ENCODE peak calls at places on chromosome 15, in four cellular contexts. One of them, this sample, is unnamed.

GRCh38 chr15:70505411-70505919 is 257.9 kb downstream of the UACA start:
- DNase-seq in HepG2: peak
- DNase-seq in H1: no peak
- DNase-seq in K562: no peak
- DNase-seq in this sample: peak

GRCh38 chr15:48147358-48147757 is 26.6 kb downstream of the SLC24A5 start:
- DNase-seq in HepG2: no peak
- DNase-seq in H1: no peak
- DNase-seq in K562: no peak
- DNase-seq in this sample: no peak

GRCh38 chr15:49769225-49769624 is 148.4 kb downstream of the DTWD1 start:
- DNase-seq in HepG2: no peak
- DNase-seq in H1: no peak
- DNase-seq in K562: no peak
- DNase-seq in this sample: no peak

GRCh38 chr15:65857718-65858402 is 11.4 kb upstream of the RAB11A start:
- DNase-seq in HepG2: no peak
- DNase-seq in H1: no peak
- DNase-seq in K562: no peak
- DNase-seq in this sample: no peak

GRCh38 chr15:25504307-25504706 is 65.5 kb upstream of the UBE3A start:
- DNase-seq in HepG2: no peak
- DNase-seq in H1: no peak
- DNase-seq in K562: no peak
- DNase-seq in this sample: no peak

GRCh38 chr15:31296304-31297220 is 30.1 kb upstream of the KLF13 start:
- DNase-seq in HepG2: peak
- DNase-seq in H1: no peak
- DNase-seq in K562: no peak
- DNase-seq in this sample: peak

GRCh38 chr15:45457215-45457614 is 65.3 kb downstream of the SLC30A4 start:
- DNase-seq in HepG2: no peak
- DNase-seq in H1: no peak
- DNase-seq in K562: no peak
- DNase-seq in this sample: no peak

GRCh38 chr15:80804970-80805495 is 25.9 kb downstream of the CEMIP start:
- DNase-seq in HepG2: peak
- DNase-seq in H1: no peak
- DNase-seq in K562: no peak
- DNase-seq in this sample: peak

GRCh38 chr15:43376017-43376705 is 5.3 kb downstream of the TUBGCP4 start:
- DNase-seq in HepG2: peak
- DNase-seq in H1: no peak
- DNase-seq in K562: peak
- DNase-seq in this sample: peak

GRCh38 chr15:39974656-39975230 is 40.8 kb downstream of the EIF2AK4 start:
- DNase-seq in HepG2: no peak
- DNase-seq in H1: no peak
- DNase-seq in K562: no peak
- DNase-seq in this sample: no peak

GRCh38 chr15:45131510-45131909 is 1.7 kb downstream of the DUOX1 start:
- DNase-seq in HepG2: peak
- DNase-seq in H1: no peak
- DNase-seq in K562: no peak
- DNase-seq in this sample: no peak

GRCh38 chr15:66789029-66790025 is 87.3 kb downstream of the SMAD6 start:
- DNase-seq in HepG2: peak
- DNase-seq in H1: no peak
- DNase-seq in K562: peak
- DNase-seq in this sample: peak

GRCh38 chr15:36156855-36157521 is 422.4 kb upstream of the CDIN1 start:
- DNase-seq in HepG2: peak
- DNase-seq in H1: no peak
- DNase-seq in K562: no peak
- DNase-seq in this sample: no peak

GRCh38 chr15:70523634-70524033 is 239.7 kb downstream of the UACA start:
- DNase-seq in HepG2: no peak
- DNase-seq in H1: no peak
- DNase-seq in K562: no peak
- DNase-seq in this sample: no peak

GRCh38 chr15:91126080-91126479 is 26.0 kb downstream of the SV2B start:
- DNase-seq in HepG2: no peak
- DNase-seq in H1: no peak
- DNase-seq in K562: no peak
- DNase-seq in this sample: no peak

GRCh38 chr15:67072442-67072841 is 7.0 kb downstream of the SMAD3 start:
- DNase-seq in HepG2: no peak
- DNase-seq in H1: no peak
- DNase-seq in K562: no peak
- DNase-seq in this sample: no peak

GRCh38 chr15:29035571-29036285 is 150.0 kb downstream of the APBA2 start:
- DNase-seq in HepG2: no peak
- DNase-seq in H1: no peak
- DNase-seq in K562: no peak
- DNase-seq in this sample: no peak

GRCh38 chr15:101014276-101014675 is 95.1 kb downstream of the LRRK1 start:
- DNase-seq in HepG2: no peak
- DNase-seq in H1: no peak
- DNase-seq in K562: no peak
- DNase-seq in this sample: no peak
- TF ChIP-seq HDAC2 in HepG2: no peak
- TF ChIP-seq HDAC2 in H1: no peak
- TF ChIP-seq HDAC2 in K562: no peak
- TF ChIP-seq HDAC2 in this sample: no peak

DNA sequence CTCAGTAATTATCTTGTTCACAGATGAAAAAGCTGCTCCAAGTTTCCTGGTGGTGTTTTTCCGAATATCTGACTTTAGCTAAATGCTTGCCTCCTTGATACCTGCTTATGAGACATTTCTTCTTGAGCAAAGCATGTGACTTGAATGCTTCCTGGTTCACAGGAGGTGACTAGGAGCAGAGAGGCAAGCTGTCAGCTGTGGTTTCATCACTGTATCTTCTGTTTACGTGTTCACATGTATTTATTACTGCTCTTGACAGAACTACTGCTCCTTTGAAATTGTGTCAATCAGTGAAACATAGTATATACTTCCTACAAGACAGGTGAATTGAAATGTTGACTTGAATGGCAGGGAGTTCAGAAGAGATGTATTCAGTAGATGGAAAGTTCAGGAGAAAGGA is 8.9 kb upstream of the SPPL2A start:
- DNase-seq in HepG2: no peak
- DNase-seq in H1: no peak
- DNase-seq in K562: no peak
- DNase-seq in this sample: peak
- TF ChIP-seq EP300 in HepG2: no peak
- TF ChIP-seq EP300 in H1: no peak
- TF ChIP-seq EP300 in K562: no peak
- TF ChIP-seq EP300 in this sample: no peak

GRCh38 chr15:94080416-94080815 is 150.9 kb upstream of the MCTP2 start:
- DNase-seq in HepG2: no peak
- DNase-seq in H1: no peak
- DNase-seq in K562: no peak
- DNase-seq in this sample: no peak
- TF ChIP-seq MAFK in HepG2: no peak
- TF ChIP-seq MAFK in H1: no peak
- TF ChIP-seq MAFK in K562: no peak
- TF ChIP-seq MAFK in this sample: no peak

GRCh38 chr15:97177135-97177704 is 783.3 kb upstream of the ARRDC4 start:
- DNase-seq in HepG2: no peak
- DNase-seq in H1: no peak
- DNase-seq in K562: no peak
- DNase-seq in this sample: no peak
- TF ChIP-seq HDAC2 in HepG2: no peak
- TF ChIP-seq HDAC2 in H1: no peak
- TF ChIP-seq HDAC2 in K562: no peak
- TF ChIP-seq HDAC2 in this sample: no peak

DNA sequence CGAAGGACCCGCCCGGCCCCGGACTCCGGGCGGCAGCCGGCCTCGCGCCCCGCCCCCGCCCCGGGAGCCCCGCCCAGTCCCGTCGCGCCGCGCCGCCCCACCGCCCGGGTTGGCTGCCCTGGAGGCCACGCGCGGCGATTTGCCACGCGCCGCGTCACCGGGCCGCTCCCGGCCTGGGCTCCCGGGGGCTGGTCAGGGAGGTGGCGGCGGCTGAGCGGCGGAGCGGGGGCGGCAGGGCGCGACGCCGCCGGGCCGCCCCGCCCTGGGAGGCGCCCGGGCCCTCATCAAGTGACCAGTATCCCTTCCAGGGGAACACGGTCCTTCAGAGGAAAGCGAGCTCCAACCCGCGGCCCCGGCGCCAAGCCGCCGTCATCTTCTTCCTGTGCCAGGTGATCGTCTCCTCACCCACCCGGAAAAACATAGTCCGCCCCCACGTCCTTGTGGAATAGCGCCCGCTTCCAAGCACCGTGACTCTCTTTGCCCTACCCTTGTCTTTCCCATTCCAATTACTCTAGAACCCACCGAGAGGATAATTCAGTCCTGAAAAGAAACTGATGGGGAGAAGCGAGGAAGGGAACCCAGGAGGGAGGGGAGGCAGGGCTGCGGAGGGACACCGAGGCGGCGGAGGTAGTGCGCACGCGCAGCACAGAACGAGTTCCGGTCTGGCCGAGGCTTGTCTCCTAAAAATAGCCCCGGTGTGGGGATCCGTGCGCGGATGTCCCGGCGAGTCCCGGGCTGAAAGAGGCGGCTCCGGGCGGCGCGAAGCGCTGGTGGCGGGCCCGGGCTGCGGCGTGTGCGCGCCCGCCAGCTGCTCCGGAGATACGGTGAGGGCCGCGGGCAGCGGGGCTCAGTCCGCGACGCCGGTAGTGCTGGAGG is at the start of gene MEF2A:
- DNase-seq in HepG2: peak
- DNase-seq in H1: peak
- DNase-seq in K562: peak
- DNase-seq in this sample: peak
- TF ChIP-seq EP300 in HepG2: no peak
- TF ChIP-seq EP300 in H1: no peak
- TF ChIP-seq EP300 in K562: peak
- TF ChIP-seq EP300 in this sample: no peak

GRCh38 chr15:64665179-64665578 is 110.2 kb downstream of the RBPMS2 start:
- DNase-seq in HepG2: no peak
- DNase-seq in H1: no peak
- DNase-seq in K562: no peak
- DNase-seq in this sample: no peak

GRCh38 chr15:64667736-64668161 is 107.6 kb downstream of the RBPMS2 start:
- DNase-seq in HepG2: no peak
- DNase-seq in H1: no peak
- DNase-seq in K562: no peak
- DNase-seq in this sample: no peak
- TF ChIP-seq MAFK in HepG2: no peak
- TF ChIP-seq MAFK in H1: no peak
- TF ChIP-seq MAFK in K562: no peak
- TF ChIP-seq MAFK in this sample: no peak

GRCh38 chr15:85333132-85333831 is 47.1 kb upstream of the AKAP13 start:
- DNase-seq in HepG2: no peak
- DNase-seq in H1: no peak
- DNase-seq in K562: no peak
- DNase-seq in this sample: no peak

GRCh38 chr15:85334241-85334640 is 46.2 kb upstream of the AKAP13 start:
- DNase-seq in HepG2: no peak
- DNase-seq in H1: no peak
- DNase-seq in K562: no peak
- DNase-seq in this sample: no peak

GRCh38 chr15:85331666-85332261 is 48.6 kb upstream of the AKAP13 start:
- DNase-seq in HepG2: no peak
- DNase-seq in H1: no peak
- DNase-seq in K562: no peak
- DNase-seq in this sample: no peak

GRCh38 chr15:85329561-85330421 is 50.6 kb upstream of the AKAP13 start:
- DNase-seq in HepG2: no peak
- DNase-seq in H1: no peak
- DNase-seq in K562: no peak
- DNase-seq in this sample: peak

DNA sequence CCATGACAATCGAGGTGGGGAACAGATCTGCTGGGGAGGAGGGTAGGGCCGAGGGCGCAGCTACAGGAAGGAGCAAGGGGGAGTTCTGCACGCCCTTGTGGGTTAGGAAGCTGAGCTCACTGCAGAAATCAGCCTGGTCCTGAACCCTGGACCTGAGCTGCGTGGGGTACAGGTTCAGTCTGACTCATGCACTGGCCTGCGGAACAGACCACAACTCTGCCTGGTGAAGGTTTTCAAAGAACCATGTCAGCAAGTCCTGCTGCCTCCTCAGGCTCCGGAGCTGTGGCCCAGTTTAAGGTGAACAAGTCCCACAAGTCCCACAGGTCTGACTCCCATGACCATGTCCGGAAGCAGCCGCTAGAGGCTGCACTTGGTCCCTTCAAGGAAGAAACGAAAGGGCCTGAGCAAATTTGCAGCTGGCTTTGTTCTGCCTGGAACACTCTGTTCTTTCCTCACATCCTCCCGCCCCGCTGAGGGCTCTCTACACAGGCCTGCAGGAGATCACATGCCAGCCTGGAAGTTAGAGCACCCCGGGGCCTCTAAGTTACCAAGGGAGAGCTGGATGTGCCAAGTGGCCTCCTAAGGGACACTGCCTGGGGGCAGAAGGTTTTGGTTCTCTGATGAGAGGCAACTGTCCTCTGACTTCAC is 49.3 kb upstream of the AKAP13 start:
- DNase-seq in HepG2: peak
- DNase-seq in H1: peak
- DNase-seq in K562: peak
- DNase-seq in this sample: peak
- TF ChIP-seq HDAC2 in HepG2: peak
- TF ChIP-seq HDAC2 in H1: no peak
- TF ChIP-seq HDAC2 in K562: no peak
- TF ChIP-seq HDAC2 in this sample: no peak

DNA sequence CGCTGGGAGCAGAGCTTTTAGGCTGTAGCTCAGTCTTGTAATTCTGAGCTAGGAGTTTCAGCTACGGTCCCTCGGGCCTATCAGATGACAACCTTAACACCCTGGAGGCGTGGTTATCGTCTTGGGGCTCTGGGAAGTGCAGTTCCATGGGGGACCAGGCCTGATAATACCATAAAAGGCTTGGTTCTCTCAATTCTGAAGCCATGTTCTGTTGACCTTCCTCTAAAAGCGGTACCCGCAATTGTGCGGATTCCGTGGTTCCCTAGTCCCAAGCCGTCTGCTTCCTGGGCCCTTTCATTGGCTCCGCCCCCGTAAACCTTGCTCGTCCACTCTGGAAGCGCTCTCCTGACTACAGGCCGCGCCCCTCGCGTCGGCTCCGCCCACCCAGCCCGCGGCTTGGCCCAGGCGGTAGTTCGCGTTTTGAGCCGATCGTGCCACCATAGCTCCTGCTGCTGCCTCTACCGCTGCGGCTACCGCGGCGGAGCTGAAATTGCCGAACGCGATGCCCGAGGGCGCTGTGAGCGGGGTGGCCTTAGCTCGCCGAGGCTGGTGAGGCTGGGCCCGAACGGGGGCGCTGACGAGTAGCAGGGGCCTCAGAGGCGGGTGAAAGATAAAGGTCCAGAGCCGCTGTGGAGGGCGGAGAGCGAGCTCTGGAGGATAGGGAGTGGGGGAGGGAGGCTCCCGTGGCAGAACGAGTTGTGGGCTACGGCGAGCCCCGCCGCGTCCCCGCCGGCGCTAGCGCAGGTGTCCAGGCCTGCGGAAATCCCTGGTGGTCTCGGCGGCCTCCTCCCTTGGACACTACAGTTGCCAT is at the start of gene MAPKBP1:
- DNase-seq in HepG2: peak
- DNase-seq in H1: peak
- DNase-seq in K562: peak
- DNase-seq in this sample: peak
- TF ChIP-seq EP300 in HepG2: peak
- TF ChIP-seq EP300 in H1: no peak
- TF ChIP-seq EP300 in K562: peak
- TF ChIP-seq EP300 in this sample: no peak

This sample was measured in A549.